ENCODE peak calls at places on chromosome 20, in five cellular contexts. U, M, I, O and K are unnamed samples.
A peak's percentile ranks its signal among the peaks of the same experiment; 100 is the strongest.

GRCh38 chr20:51326241-51326819 is 216.2 kb downstream of the NFATC2 start:
- DNase-seq in U (peak; percentile 10), M (peak; percentile 66), I (peak; percentile 58), O (peak; percentile 40), K (peak; percentile 59)

GRCh38 chr20:41174782-41175181 is 37.4 kb downstream of the PLCG1 start:
- DNase-seq in U (no peak), M (no peak), I (no peak), O (no peak), K (no peak)

GRCh38 chr20:31860431-31861345 is 9.6 kb downstream of the DUSP15 start:
- DNase-seq in U (peak; percentile 55), M (peak; percentile 58), I (peak; percentile 61), O (no peak), K (peak; percentile 64)

GRCh38 chr20:61357119-61357518 is 105.1 kb downstream of the CDH4 start:
- DNase-seq in U (no peak), M (no peak), I (no peak), O (no peak), K (no peak)

GRCh38 chr20:31841928-31842327 is 3.5 kb downstream of the FOXS1 start:
- DNase-seq in U (no peak), M (peak; percentile 77), I (peak; percentile 94), O (no peak), K (peak; percentile 17)

GRCh38 chr20:29762620-29763019 is 1494.8 kb upstream of the DEFB115 start:
- DNase-seq in U (no peak), M (no peak), I (no peak), O (no peak), K (no peak)

GRCh38 chr20:25496968-25497401 is 88.3 kb downstream of the NINL start:
- DNase-seq in U (no peak), M (peak; percentile 23), I (no peak), O (no peak), K (peak; percentile 85)

GRCh38 chr20:31236953-31237352 is 20.5 kb upstream of the DEFB115 start:
- DNase-seq in U (no peak), M (no peak), I (no peak), O (no peak), K (no peak)

GRCh38 chr20:25148181-25148981 is 47.1 kb upstream of the ENTPD6 start:
- DNase-seq in U (no peak), M (no peak), I (peak; percentile 40), O (no peak), K (peak; percentile 26)

GRCh38 chr20:45452772-45453171 is 16.8 kb upstream of the WFDC2 start:
- DNase-seq in U (no peak), M (no peak), I (no peak), O (no peak), K (no peak)

GRCh38 chr20:56429496-56429895 is 17.4 kb downstream of the CASS4 start:
- DNase-seq in U (no peak), M (no peak), I (peak; percentile 53), O (no peak), K (peak; percentile 18)

GRCh38 chr20:24737212-24737850 is 211.7 kb upstream of the CST7 start:
- DNase-seq in U (no peak), M (no peak), I (no peak), O (no peak), K (no peak)

GRCh38 chr20:46752639-46753235 is 43.3 kb downstream of the SLC2A10 start:
- DNase-seq in U (peak; percentile 75), M (peak; percentile 80), I (peak; percentile 76), O (peak; percentile 56), K (peak; percentile 66)

GRCh38 chr20:31430568-31431095 is 9.8 kb upstream of the DEFB123 start:
- DNase-seq in U (no peak), M (no peak), I (no peak), O (no peak), K (no peak)

GRCh38 chr20:53848304-53848703 is 222.1 kb downstream of the BCAS1 start:
- DNase-seq in U (peak; percentile 54), M (no peak), I (no peak), O (no peak), K (no peak)

GRCh38 chr20:52047811-52048302 is 143.7 kb downstream of the ZFP64 start:
- DNase-seq in U (no peak), M (peak; percentile 7), I (peak; percentile 41), O (no peak), K (no peak)

GRCh38 chr20:32457476-32457986 is 99.4 kb downstream of the ASXL1 start:
- DNase-seq in U (no peak), M (no peak), I (peak; percentile 63), O (peak; percentile 81), K (peak; percentile 51)

GRCh38 chr20:23666189-23666588 is 22.6 kb downstream of the CST4 start:
- DNase-seq in U (no peak), M (no peak), I (peak; percentile 26), O (no peak), K (no peak)

GRCh38 chr20:44209691-44210421 is 715 bp downstream of the OSER1 start:
- DNase-seq in U (peak; percentile 34), M (no peak), I (peak; percentile 42), O (no peak), K (no peak)

GRCh38 chr20:24913076-24913628 is 35.9 kb upstream of the CST7 start:
- DNase-seq in U (no peak), M (no peak), I (no peak), O (no peak), K (no peak)

GRCh38 chr20:13771853-13772453 is 12.8 kb downstream of the ESF1 start:
- DNase-seq in U (peak; percentile 56), M (no peak), I (peak; percentile 48), O (peak; percentile 31), K (peak; percentile 25)

GRCh38 chr20:41167481-41168253 is 30.3 kb downstream of the PLCG1 start:
- DNase-seq in U (no peak), M (no peak), I (no peak), O (no peak), K (no peak)

GRCh38 chr20:14481863-14482262 is 144.5 kb upstream of the FLRT3 start:
- DNase-seq in U (no peak), M (no peak), I (peak; percentile 73), O (no peak), K (peak; percentile 84)

GRCh38 chr20:47973519-47974233 is 188.4 kb upstream of the SULF2 start:
- DNase-seq in U (no peak), M (peak; percentile 95), I (no peak), O (no peak), K (no peak)

GRCh38 chr20:43963872-43964791 is 49.5 kb downstream of the TOX2 start:
- DNase-seq in U (no peak), M (no peak), I (peak; percentile 89), O (no peak), K (no peak)

GRCh38 chr20:53080969-53081871 is 109.1 kb downstream of the TSHZ2 start:
- DNase-seq in U (peak; percentile 18), M (peak; percentile 82), I (peak; percentile 33), O (no peak), K (peak; percentile 93)

DNA sequence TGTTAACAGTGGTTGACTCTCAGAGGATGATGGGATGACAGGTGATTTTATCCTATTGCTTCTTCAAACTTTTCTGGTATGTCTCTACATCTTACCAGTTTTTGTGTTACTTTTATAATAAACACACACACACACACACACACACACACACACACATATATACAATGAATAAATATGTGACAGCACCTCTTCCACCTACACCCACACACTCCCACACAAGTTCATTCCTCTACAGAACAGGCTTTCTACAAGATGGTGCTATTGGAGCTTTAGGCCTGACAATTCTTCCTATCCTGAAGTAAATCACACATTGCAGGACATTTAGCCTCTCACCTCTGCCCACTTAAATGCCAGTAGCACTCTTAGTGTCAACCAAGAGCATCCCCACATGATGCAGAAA is 46.7 kb upstream of the STK35 start:
- DNase-seq in U (no peak), M (no peak), I (no peak), O (no peak), K (no peak)
- TF ChIP-seq CTCF in U (no peak), M (no peak), I (no peak), O (no peak), K (no peak)

GRCh38 chr20:60313609-60314008 is 355.4 kb downstream of the CDH26 start:
- DNase-seq in U (no peak), M (no peak), I (no peak), O (no peak), K (no peak)
- TF ChIP-seq CTCF in U (no peak), M (no peak), I (no peak), O (no peak), K (no peak)

GRCh38 chr20:57434390-57434700 is 43.1 kb downstream of the RBM38 start:
- DNase-seq in U (peak; percentile 69), M (no peak), I (no peak), O (no peak), K (no peak)
- TF ChIP-seq CTCF in U (peak; percentile 82), M (peak; percentile 20), I (no peak), O (peak; percentile 6), K (no peak)

GRCh38 chr20:433300-433975 is 25.3 kb downstream of the RBCK1 start:
- DNase-seq in U (no peak), M (no peak), I (no peak), O (peak; percentile 81), K (peak; percentile 65)
- TF ChIP-seq CTCF in U (no peak), M (no peak), I (no peak), O (no peak), K (no peak)

DNA sequence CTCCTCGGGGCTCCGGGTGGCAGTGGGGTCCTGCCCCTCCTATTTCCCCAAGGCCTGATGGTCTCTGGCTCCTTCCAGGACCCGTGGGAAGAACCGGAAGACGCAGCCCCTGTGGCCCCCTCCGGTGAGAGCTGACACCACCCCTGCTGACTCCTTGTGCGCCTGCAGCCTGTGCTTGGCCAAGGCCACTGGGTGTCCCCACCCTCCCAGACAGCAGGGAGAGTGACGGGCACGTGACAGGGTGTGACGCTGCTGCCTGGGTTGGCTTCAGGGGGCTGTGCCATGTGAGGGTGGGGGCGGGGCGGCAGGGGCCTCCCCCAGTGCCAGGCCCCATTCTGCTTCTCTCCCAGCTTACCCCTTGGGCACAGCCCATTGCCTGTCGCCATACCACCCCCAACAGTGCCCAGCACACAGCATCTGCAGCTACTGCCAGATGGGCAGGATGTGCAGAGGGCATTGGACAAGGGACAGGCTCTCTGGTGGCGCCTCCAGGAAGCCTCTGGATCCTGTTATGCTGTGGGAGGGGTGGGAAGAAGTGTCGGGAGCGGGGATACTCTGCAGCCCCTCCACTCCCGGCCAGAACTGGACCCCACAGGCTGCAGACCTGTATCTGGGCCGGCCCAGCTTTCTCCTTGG is 2.9 kb downstream of the BIRC7 start:
- DNase-seq in U (no peak), M (peak; percentile 51), I (no peak), O (no peak), K (no peak)
- TF ChIP-seq CTCF in U (no peak), M (no peak), I (no peak), O (no peak), K (no peak)

DNA sequence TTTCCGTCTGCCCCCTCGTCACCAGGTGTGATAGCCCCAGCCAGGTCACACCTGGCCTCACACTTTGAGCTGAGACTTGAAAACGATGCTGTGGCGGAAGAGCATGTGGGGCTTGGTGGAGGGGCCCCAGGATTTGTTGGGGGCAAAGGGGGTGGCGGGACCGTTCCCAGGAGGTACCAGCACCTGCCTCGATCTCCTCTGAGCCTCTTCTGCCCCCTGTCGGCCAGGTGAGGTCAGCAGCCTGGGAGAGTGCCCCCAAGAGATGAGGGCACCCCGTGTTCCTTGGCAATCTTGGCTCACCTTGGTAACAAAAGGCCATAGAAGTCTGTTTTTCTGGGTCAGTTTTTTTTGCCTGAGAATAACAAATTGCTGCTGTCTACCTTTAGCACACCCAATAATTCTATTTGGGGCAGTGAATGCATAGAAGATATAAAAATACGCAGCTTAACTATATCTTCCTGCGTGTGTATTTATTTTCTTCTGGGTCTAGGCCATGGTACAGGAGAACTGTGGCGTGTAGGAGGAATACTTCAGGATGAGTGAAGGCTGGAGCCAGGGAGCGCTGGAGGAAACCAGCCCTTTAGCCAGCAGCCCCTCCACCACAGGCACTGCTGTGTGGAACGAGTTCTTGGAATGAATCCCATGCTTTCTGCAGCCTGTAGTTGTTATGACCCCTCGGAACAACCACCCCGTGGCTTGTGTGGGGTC is 25.2 kb downstream of the SPATA2 start:
- DNase-seq in U (no peak), M (no peak), I (no peak), O (no peak), K (peak; percentile 17)
- TF ChIP-seq CTCF in U (no peak), M (no peak), I (no peak), O (no peak), K (peak; percentile 58)